ENCODE peak calls at places on chromosomes 4 and X, in six cellular contexts. S, W, Q, O, N and B are unnamed samples.

GRCh38 chr4:32163125-32163524 is 1443.0 kb downstream of the PCDH7 start:
- DNase-seq in S (no peak), W (no peak), Q (no peak), O (no peak), N (no peak), B (no peak)

GRCh38 chr4:3637326-3638016 is 105.2 kb upstream of the LRPAP1 start:
- DNase-seq in S (no peak), W (no peak), Q (no peak), O (no peak), N (no peak), B (no peak)

GRCh38 chr4:5711479-5712184 is 631 bp downstream of the EVC start:
- DNase-seq in S (peak; percentile 73), W (peak; percentile 13), Q (peak; percentile 19), O (no peak), N (no peak), B (no peak)

GRCh38 chrX:119999087-119999634 is 55.6 kb upstream of the NKAP start:
- DNase-seq in S (no peak), W (no peak), Q (no peak), O (no peak), N (no peak), B (no peak)

GRCh38 chr4:113094802-113095201 is 45.3 kb downstream of the ANK2 start:
- DNase-seq in S (peak; percentile 12), W (no peak), Q (no peak), O (no peak), N (no peak), B (no peak)

GRCh38 chr4:101174679-101175078 is 172.6 kb downstream of the PPP3CA start:
- DNase-seq in S (no peak), W (no peak), Q (no peak), O (no peak), N (no peak), B (no peak)

GRCh38 chr4:8268901-8269534 is 536 bp upstream of the HTRA3 start:
- DNase-seq in S (no peak), W (no peak), Q (no peak), O (no peak), N (no peak), B (no peak)

GRCh38 chrX:153582896-153583295 is 16.0 kb downstream of the CCNQ start:
- DNase-seq in S (no peak), W (no peak), Q (peak; percentile 16), O (peak; percentile 65), N (peak; percentile 66), B (peak; percentile 71)

GRCh38 chr4:132383571-132384199 is 765.4 kb upstream of the PCDH10 start:
- DNase-seq in S (peak; percentile 31), W (no peak), Q (no peak), O (no peak), N (no peak), B (no peak)

GRCh38 chrX:49165901-49166881 is 3.6 kb downstream of the MAGIX start:
- DNase-seq in S (peak; percentile 63), W (peak; percentile 44), Q (peak; percentile 30), O (peak; percentile 66), N (peak; percentile 69), B (peak; percentile 81)

GRCh38 chrX:151384807-151385206 is 12.2 kb upstream of the VMA21 start:
- DNase-seq in S (no peak), W (no peak), Q (no peak), O (no peak), N (no peak), B (no peak)

GRCh38 chr4:96164814-96165351 is 325.0 kb downstream of the PDHA2 start:
- DNase-seq in S (peak; percentile 2), W (peak; percentile 41), Q (no peak), O (no peak), N (no peak), B (no peak)

GRCh38 chr4:2862528-2862927 is 18.9 kb downstream of the ADD1 start:
- DNase-seq in S (peak; percentile 75), W (no peak), Q (no peak), O (no peak), N (no peak), B (no peak)

GRCh38 chr4:76677571-76678326 is 220.2 kb downstream of the SOWAHB start:
- DNase-seq in S (no peak), W (no peak), Q (no peak), O (no peak), N (no peak), B (no peak)

GRCh38 chr4:152115794-152116193 is 355.0 kb upstream of the GATB start:
- DNase-seq in S (no peak), W (no peak), Q (no peak), O (peak; percentile 45), N (no peak), B (no peak)

GRCh38 chr4:30399476-30399875 is 320.7 kb upstream of the PCDH7 start:
- DNase-seq in S (no peak), W (no peak), Q (no peak), O (no peak), N (no peak), B (no peak)

GRCh38 chrX:48071064-48071985 is at the start of gene ZNF630:
- DNase-seq in S (peak; percentile 50), W (no peak), Q (peak; percentile 27), O (peak; percentile 56), N (peak; percentile 73), B (peak; percentile 75)

GRCh38 chrX:46208225-46208854 is 336.9 kb downstream of the ZNF674 start:
- DNase-seq in S (peak; percentile 63), W (no peak), Q (no peak), O (no peak), N (no peak), B (no peak)

GRCh38 chr4:36786519-36786918 is 458.0 kb upstream of the NWD2 start:
- DNase-seq in S (no peak), W (no peak), Q (no peak), O (no peak), N (no peak), B (no peak)

GRCh38 chr4:15202481-15202880 is 200.2 kb downstream of the CPEB2 start:
- DNase-seq in S (no peak), W (no peak), Q (no peak), O (no peak), N (no peak), B (no peak)

GRCh38 chrX:150693782-150694574 is 782 bp downstream of the MTMR1 start:
- DNase-seq in S (peak; percentile 92), W (no peak), Q (no peak), O (peak; percentile 55), N (peak; percentile 68), B (peak; percentile 77)

GRCh38 chr4:69577245-69577644 is 62.2 kb downstream of the UGT2A2 start:
- DNase-seq in S (no peak), W (no peak), Q (no peak), O (no peak), N (no peak), B (no peak)

GRCh38 chr4:130820448-130820847 is 1724.5 kb downstream of the C4orf33 start:
- DNase-seq in S (no peak), W (no peak), Q (no peak), O (no peak), N (no peak), B (no peak)

GRCh38 chr4:44771789-44772188 is 45.4 kb upstream of the GNPDA2 start:
- DNase-seq in S (no peak), W (no peak), Q (no peak), O (no peak), N (no peak), B (no peak)

GRCh38 chr4:168071304-168071703 is 21.0 kb upstream of the ANXA10 start:
- DNase-seq in S (no peak), W (no peak), Q (no peak), O (no peak), N (no peak), B (no peak)

GRCh38 chrX:25083661-25084060 is 67.9 kb upstream of the ARX start:
- DNase-seq in S (no peak), W (no peak), Q (no peak), O (no peak), N (no peak), B (no peak)

GRCh38 chr4:107319386-107319785 is 283.3 kb upstream of the DKK2 start:
- DNase-seq in S (no peak), W (no peak), Q (no peak), O (no peak), N (no peak), B (no peak)

GRCh38 chrX:57417827-57418226 is 131.3 kb downstream of the FAAH2 start:
- DNase-seq in S (no peak), W (no peak), Q (no peak), O (no peak), N (no peak), B (no peak)

GRCh38 chr4:108512615-108513505 is 107.5 kb upstream of the RPL34 start:
- DNase-seq in S (peak; percentile 33), W (no peak), Q (peak; percentile 37), O (peak; percentile 36), N (no peak), B (peak; percentile 46)

GRCh38 chrX:100797359-100797758 is 22.8 kb upstream of the CSTF2 start:
- DNase-seq in S (no peak), W (no peak), Q (no peak), O (no peak), N (no peak), B (no peak)

GRCh38 chr4:143355540-143356217 is 19.0 kb downstream of the GAB1 start:
- DNase-seq in S (peak; percentile 34), W (no peak), Q (no peak), O (no peak), N (no peak), B (no peak)

GRCh38 chr4:37908488-37909343 is 17.8 kb downstream of the TBC1D1 start:
- DNase-seq in S (peak; percentile 65), W (no peak), Q (no peak), O (no peak), N (no peak), B (no peak)

GRCh38 chrX:15739886-15740285 is 1.8 kb downstream of the CA5B start:
- DNase-seq in S (no peak), W (no peak), Q (no peak), O (no peak), N (no peak), B (no peak)

GRCh38 chr4:5747746-5748365 is 36.9 kb downstream of the EVC start:
- DNase-seq in S (peak; percentile 98), W (peak; percentile 73), Q (no peak), O (no peak), N (no peak), B (no peak)

GRCh38 chr4:21888195-21888976 is 60.2 kb downstream of the KCNIP4 start:
- DNase-seq in S (peak; percentile 96), W (peak; percentile 27), Q (no peak), O (no peak), N (no peak), B (peak; percentile 11)

GRCh38 chrX:19904778-19905367 is 17.5 kb upstream of the SH3KBP1 start:
- DNase-seq in S (peak; percentile 59), W (no peak), Q (no peak), O (no peak), N (no peak), B (no peak)

GRCh38 chr4:5894266-5894665 is 1.4 kb upstream of the CRMP1 start:
- DNase-seq in S (no peak), W (no peak), Q (no peak), O (no peak), N (no peak), B (no peak)